ENCODE peak calls at places on chromosomes 3 and 15, in six cellular contexts. U is mesothelial cell of epicardium, T is cardiac muscle cell, P is AG10803, I is mucosa of descending colon, W is iPS-NIHi11. E is an unnamed sample.

GRCh38 chr15:83848315-83849050 is 194.6 kb downstream of the ADAMTSL3 start:
- DNase-seq in P (peak), T (peak), I (no peak), W (no peak), U (no peak), E (no peak)

GRCh38 chr15:64905119-64905831 is 6.4 kb upstream of the ANKDD1A start:
- DNase-seq in W (peak), I (peak), T (peak), U (no peak), P (peak), E (no peak)

GRCh38 chr15:41495736-41496599 is 2.3 kb downstream of the ITPKA start:
- DNase-seq in W (peak), T (no peak), U (no peak), P (no peak), I (peak), E (no peak)

GRCh38 chr3:71930056-71930991 is 145.4 kb upstream of the PROK2 start:
- DNase-seq in T (peak), I (no peak), W (peak), P (peak), U (no peak), E (no peak)

GRCh38 chr15:56918907-56919707 is 663 bp downstream of the TCF12 start:
- DNase-seq in U (peak), T (peak), W (peak), I (peak), P (peak), E (peak)

GRCh38 chr3:105367063-105367405 is 325 bp downstream of the ALCAM start:
- DNase-seq in U (no peak), W (peak), P (no peak), I (peak), T (no peak), E (no peak)

GRCh38 chr3:12681586-12682371 is 17.9 kb upstream of the RAF1 start:
- DNase-seq in W (no peak), U (no peak), I (no peak), T (peak), P (peak), E (no peak)

GRCh38 chr3:37543692-37544091 is 318.0 kb upstream of the CTDSPL start:
- DNase-seq in U (no peak), W (no peak), P (no peak), T (no peak), I (no peak), E (peak)

GRCh38 chr15:101088788-101089578 is 162.9 kb downstream of the CHSY1 start:
- DNase-seq in I (peak), U (peak), P (peak), W (peak), T (peak), E (peak)

GRCh38 chr3:187799942-187800637 is 54.8 kb upstream of the BCL6 start:
- DNase-seq in P (no peak), I (no peak), U (no peak), W (no peak), T (no peak), E (no peak)

GRCh38 chr15:55587321-55588069 is 650 bp downstream of the PYGO1 start:
- DNase-seq in W (peak), P (peak), U (peak), T (peak), I (no peak), E (peak)